ENCODE peak calls at places on chromosomes 16 and 17, in six cellular contexts. U is cardiac muscle cell; V is T47D; J is NCI-H345; B is fibroblast of lung; N is activated T-cell treated with anti-CD3 and anti-CD28 coated beads, Interleukin-2, amount 50 U/mL, for 72 hours. D is an unnamed sample.

GRCh38 chr16:66899310-66899944 is 19.1 kb downstream of the PDP2 start:
- DNase-seq in U (peak; percentile 60), B (peak; percentile 89), N (no peak), V (no peak), J (no peak), D (no peak)

GRCh38 chr17:65987988-65988387 is 203.9 kb downstream of the CEP112 start:
- DNase-seq in B (peak; percentile 57), N (no peak), J (peak; percentile 1), V (peak; percentile 84), U (peak; percentile 49), D (no peak)

GRCh38 chr17:29141484-29141835 is 38.7 kb downstream of the MYO18A start:
- DNase-seq in B (no peak), U (no peak), V (no peak), J (no peak), N (no peak), D (no peak)

GRCh38 chr17:28760987-28761562 is 17.3 kb downstream of the TRAF4 start:
- DNase-seq in J (peak; percentile 74), U (peak; percentile 59), B (peak; percentile 38), V (peak; percentile 68), N (no peak), D (no peak)

GRCh38 chr17:17568772-17569195 is 22.7 kb downstream of the PEMT start:
- DNase-seq in B (peak; percentile 25), V (peak; percentile 69), J (peak; percentile 16), U (peak; percentile 53), N (peak; percentile 76), D (no peak)

GRCh38 chr17:60508384-60508980 is 17.6 kb downstream of the APPBP2 start:
- DNase-seq in U (no peak), V (no peak), J (no peak), B (no peak), N (no peak), D (no peak)

GRCh38 chr17:36936455-36936934 is 780 bp upstream of the LHX1 start:
- DNase-seq in N (no peak), B (no peak), V (no peak), U (no peak), J (peak; percentile 18), D (no peak)

GRCh38 chr17:51050291-51051033 is 70.2 kb downstream of the SPAG9 start:
- DNase-seq in U (no peak), J (no peak), V (no peak), N (no peak), B (no peak), D (no peak)

GRCh38 chr17:75048396-75048933 is 1.4 kb downstream of the KCTD2 start:
- DNase-seq in U (peak; percentile 75), J (no peak), B (peak; percentile 29), V (no peak), N (no peak), D (no peak)

GRCh38 chr17:83078378-83079339 is 750 bp upstream of the METRNL start:
- DNase-seq in J (peak; percentile 48), U (no peak), N (peak; percentile 34), V (no peak), B (no peak), D (no peak)

GRCh38 chr16:2271848-2272461 is 4.0 kb upstream of the RNPS1 start:
- DNase-seq in N (no peak), B (no peak), U (no peak), V (no peak), J (no peak), D (no peak)

GRCh38 chr16:88769617-88770458 is 15.2 kb downstream of the PIEZO1 start:
- DNase-seq in V (peak; percentile 98), J (peak; percentile 38), N (no peak), U (no peak), B (no peak), D (no peak)

GRCh38 chr16:85615014-85615851 is 2.1 kb downstream of the GSE1 start:
- DNase-seq in U (no peak), V (peak; percentile 94), J (peak; percentile 61), B (no peak), N (peak; percentile 81), D (peak; percentile 98)

GRCh38 chr17:71519285-71519684 is 601.5 kb upstream of the SOX9 start:
- DNase-seq in V (no peak), U (no peak), J (no peak), B (no peak), N (no peak), D (no peak)

GRCh38 chr17:41406205-41406604 is 8.8 kb upstream of the KRT31 start:
- DNase-seq in J (no peak), N (no peak), B (no peak), U (no peak), V (peak; percentile 91), D (no peak)

GRCh38 chr17:28404461-28404811 is 1.6 kb downstream of the SLC46A1 start:
- DNase-seq in J (no peak), V (no peak), U (no peak), B (no peak), N (no peak), D (no peak)

GRCh38 chr16:79317521-79317920 is 283.0 kb downstream of the MAF start:
- DNase-seq in V (no peak), U (no peak), J (no peak), N (no peak), B (no peak), D (no peak)

GRCh38 chr17:14793237-14793636 is 471.9 kb downstream of the PMP22 start:
- DNase-seq in B (peak; percentile 26), N (no peak), J (no peak), V (no peak), U (peak; percentile 27), D (no peak)

GRCh38 chr16:16080465-16081065 is 131.1 kb downstream of the ABCC1 start:
- DNase-seq in N (no peak), V (no peak), B (no peak), U (no peak), J (no peak), D (no peak)

GRCh38 chr17:60960398-60961065 is 282.9 kb downstream of the BCAS3 start:
- DNase-seq in N (no peak), V (no peak), U (no peak), J (no peak), B (no peak), D (no peak)